ENCODE peak calls at places on chromosome 19, in seven cellular contexts. L, H, O, X, A, E and F are unnamed samples.

GRCh38 chr19:15199652-15200574 is 882 bp downstream of the NOTCH3 start:
- DNase-seq in X (no peak), E (no peak), O (peak), A (no peak), H (no peak), L (no peak), F (no peak)

GRCh38 chr19:17948474-17948966 is 15.7 kb downstream of the CCDC124 start:
- DNase-seq in L (no peak), H (no peak), O (peak), E (no peak), X (no peak), A (no peak), F (no peak)

GRCh38 chr19:28196961-28197360 is 1016.0 kb downstream of the UQCRFS1 start:
- DNase-seq in O (no peak), H (no peak), E (no peak), X (no peak), L (no peak), A (no peak), F (no peak)

GRCh38 chr19:35216026-35216832 is 12.3 kb downstream of the FAM187B start:
- DNase-seq in A (no peak), O (no peak), L (no peak), H (no peak), X (no peak), E (no peak), F (no peak)

GRCh38 chr19:2455481-2456300 is 1.1 kb downstream of the LMNB2 start:
- DNase-seq in H (peak), A (no peak), O (no peak), E (no peak), X (peak), L (no peak), F (no peak)

GRCh38 chr19:4144666-4145261 is 8.7 kb upstream of the CREB3L3 start:
- DNase-seq in E (no peak), L (no peak), O (no peak), A (peak), X (no peak), H (peak), F (no peak)

GRCh38 chr19:39342647-39343305 is 555 bp downstream of the SAMD4B start:
- DNase-seq in X (no peak), O (peak), L (no peak), E (no peak), H (peak), A (no peak), F (no peak)

GRCh38 chr19:497476-497860 is 1.2 kb downstream of the MADCAM1 start:
- DNase-seq in A (no peak), X (no peak), O (no peak), E (no peak), L (no peak), H (no peak), F (no peak)

GRCh38 chr19:35479278-35479677 is 11.0 kb downstream of the KRTDAP start:
- DNase-seq in E (no peak), O (no peak), L (no peak), H (no peak), X (no peak), A (no peak), F (no peak)

GRCh38 chr19:800360-801029 is 3.2 kb downstream of the PTBP1 start:
- DNase-seq in X (no peak), O (no peak), L (no peak), H (peak), A (peak), E (no peak), F (no peak)

DNA sequence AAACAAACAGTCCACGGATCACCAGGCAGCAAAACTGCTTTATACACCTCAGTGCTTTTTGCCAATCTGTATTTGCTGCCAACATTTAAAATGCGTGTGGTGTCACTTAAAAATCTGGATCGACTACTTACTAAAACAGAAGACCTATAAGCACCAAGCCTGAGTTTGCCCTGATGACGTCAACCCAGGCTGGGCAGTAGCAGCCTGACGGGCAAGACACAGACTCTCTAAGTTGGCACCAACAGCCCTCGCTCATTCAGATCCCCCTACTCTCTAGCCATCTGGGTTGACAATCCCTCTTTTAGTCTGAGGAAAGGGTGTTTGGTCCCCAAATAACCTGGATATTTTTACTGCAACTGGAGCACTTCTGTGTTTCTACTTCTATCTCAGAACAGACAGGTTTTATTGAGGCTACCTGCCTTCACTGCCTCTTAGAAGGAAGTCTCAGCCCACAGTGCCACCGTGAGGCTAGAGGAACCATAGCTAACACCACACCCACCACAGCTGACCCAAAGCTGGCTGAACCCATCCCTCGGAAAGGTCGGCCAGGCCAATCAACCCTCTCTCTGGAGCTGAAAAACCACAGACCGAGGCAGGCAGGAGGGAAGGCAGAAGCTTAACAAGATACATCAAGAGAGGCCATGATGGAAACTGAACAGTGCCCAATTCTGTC is 6.9 kb downstream of the SUGP2 start:
- DNase-seq in A (peak), H (no peak), L (no peak), O (peak), X (no peak), E (no peak), F (no peak)
- TF ChIP-seq CTCF in A (peak), H (no peak), L (peak), O (no peak), X (no peak), E (peak), F (peak)

GRCh38 chr19:38132781-38133180 is 91.2 kb downstream of the DPF1 start:
- DNase-seq in H (no peak), A (no peak), E (no peak), L (no peak), O (no peak), X (no peak), F (no peak)

GRCh38 chr19:38135150-38135998 is 88.6 kb downstream of the DPF1 start:
- DNase-seq in H (no peak), X (no peak), O (no peak), L (no peak), A (peak), E (no peak), F (no peak)

GRCh38 chr19:38130399-38130798 is 93.6 kb downstream of the DPF1 start:
- DNase-seq in X (no peak), H (no peak), L (no peak), O (no peak), A (no peak), E (no peak), F (no peak)

GRCh38 chr19:38139122-38139521 is 84.9 kb downstream of the DPF1 start:
- DNase-seq in E (no peak), H (no peak), X (no peak), L (no peak), O (no peak), A (no peak), F (no peak)

GRCh38 chr19:38134538-38135149 is 89.4 kb downstream of the DPF1 start:
- DNase-seq in H (no peak), O (peak), L (no peak), E (no peak), A (peak), X (no peak), F (no peak)
- TF ChIP-seq CTCF in H (no peak), O (peak), L (peak), E (peak), A (peak), X (peak), F (peak)

DNA sequence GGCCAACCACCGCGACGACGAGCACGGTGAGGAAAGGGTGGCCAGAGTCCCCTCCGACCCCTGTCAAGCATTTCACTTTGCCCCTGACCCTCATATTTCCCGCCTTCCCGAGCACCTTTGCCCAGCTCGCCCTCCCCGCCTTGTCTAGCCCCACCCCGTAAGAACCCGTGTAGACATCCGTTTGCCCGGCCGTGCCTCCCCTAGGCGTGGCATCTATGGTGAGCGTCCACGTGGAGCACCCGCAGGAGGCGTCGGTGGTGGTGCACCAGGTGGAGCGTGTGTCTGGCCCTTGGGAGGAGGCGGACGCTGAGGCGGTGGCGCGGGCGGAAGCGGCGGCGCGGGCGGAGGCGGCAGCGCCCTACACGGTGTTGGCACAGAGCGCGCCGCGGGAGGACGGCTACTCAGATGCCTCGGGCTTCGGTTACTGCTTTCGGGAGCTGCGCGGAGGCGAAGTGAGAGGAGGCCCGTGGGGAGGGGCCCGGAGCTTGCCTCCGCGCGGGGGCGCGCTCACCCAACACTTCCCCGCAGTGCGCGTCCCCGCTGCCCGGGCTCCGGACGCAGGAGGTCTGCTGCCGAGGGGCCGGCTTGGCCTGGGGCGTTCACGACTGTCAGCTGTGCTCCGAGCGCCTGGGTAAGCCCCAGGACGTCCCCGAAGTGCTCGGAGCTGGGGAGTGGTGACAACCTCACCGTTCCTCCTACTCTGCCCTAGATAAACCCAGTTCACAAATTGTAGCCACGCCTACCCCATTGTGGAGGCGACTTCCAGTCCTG is 4.2 kb downstream of the LTBP4 start:
- DNase-seq in X (peak), O (peak), E (no peak), A (peak), H (peak), L (no peak), F (no peak)
- TF ChIP-seq CTCF in X (peak), O (no peak), E (peak), A (no peak), H (peak), L (no peak), F (peak)

DNA sequence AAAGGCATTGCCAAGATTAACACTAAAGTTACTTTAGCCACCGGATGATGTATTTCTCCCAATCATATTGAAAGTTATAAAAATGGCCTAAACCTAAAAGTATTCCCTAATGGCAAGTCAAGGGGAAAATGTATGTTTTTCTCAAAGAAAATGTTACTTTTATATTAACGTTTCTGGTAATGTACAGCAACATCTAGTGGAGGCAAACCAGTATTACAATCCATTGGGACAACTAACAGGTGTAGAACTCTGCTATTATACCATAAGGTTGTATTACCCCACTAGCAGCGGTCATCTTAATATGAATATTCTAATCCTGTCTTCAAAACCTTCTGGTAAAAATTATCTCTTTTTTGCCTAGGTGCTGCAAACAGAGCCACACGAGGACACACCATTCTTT is 69.2 kb downstream of the ZNF100 start:
- DNase-seq in H (no peak), E (no peak), L (peak), O (peak), A (peak), X (no peak), F (no peak)
- TF ChIP-seq CTCF in H (peak), E (peak), L (peak), O (peak), A (no peak), X (peak), F (peak)

DNA sequence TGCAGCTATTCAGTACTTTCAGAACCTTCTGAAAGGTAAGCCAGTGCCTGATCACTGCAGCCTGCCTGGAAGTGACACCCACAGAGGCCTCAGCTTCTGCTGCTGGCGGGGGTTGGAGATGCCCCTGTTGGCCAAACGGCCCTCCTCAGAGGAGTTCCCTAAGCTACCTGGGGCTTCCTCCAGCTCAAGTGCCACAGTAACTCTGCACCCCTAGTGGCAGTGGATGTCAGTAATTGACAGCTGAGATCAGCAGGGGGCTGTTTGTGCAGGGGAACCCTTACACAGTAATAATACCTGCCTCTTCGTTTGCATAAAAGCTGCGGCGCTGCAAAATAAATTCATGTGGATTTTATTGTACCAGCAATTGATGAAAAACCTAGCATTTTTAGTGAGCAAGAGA is 28.9 kb downstream of the TDRD12 start:
- DNase-seq in X (no peak), L (no peak), H (no peak), A (no peak), O (peak), E (no peak), F (no peak)
- TF ChIP-seq CTCF in X (no peak), L (no peak), H (no peak), A (no peak), O (peak), E (no peak), F (no peak)